ENCODE peak calls at places on chromosomes 3 and 15, in seven cellular contexts. A is Peyer's patch, U is uterus, P is bronchial epithelial cell, Q is lower lobe of right lung, C is ovary, G is iPS DF 6.9. V is an unnamed sample. For H3K27me3, the result is how much of the 10 kb centered on the place peaks cover.

GRCh38 chr3:70277304-70277703 is 35.1 kb downstream of the MDFIC2 start:
- DNase-seq in A (peak), U (no peak), P (no peak), Q (no peak), C (no peak), G (no peak), V (no peak)

GRCh38 chr3:183281126-183281797 is 28.2 kb downstream of the B3GNT5 start:
- DNase-seq in A (no peak), U (no peak), P (no peak), Q (no peak), C (no peak), G (no peak), V (no peak)

GRCh38 chr15:78110916-78111475 is 18.6 kb downstream of the SH2D7 start:
- DNase-seq in A (peak), U (no peak), P (no peak), Q (no peak), C (no peak), G (no peak), V (no peak)

GRCh38 chr3:41601404-41601987 is 360.4 kb downstream of the ULK4 start:
- DNase-seq in A (no peak), U (no peak), P (no peak), Q (no peak), C (no peak), G (no peak), V (no peak)

GRCh38 chr3:119690043-119690656 is 12.7 kb upstream of the CFAP91 start:
- DNase-seq in A (no peak), U (no peak), P (peak), Q (no peak), C (no peak), G (no peak), V (no peak)

GRCh38 chr3:67648229-67648628 is 6.2 kb downstream of the SUCLG2 start:
- DNase-seq in A (no peak), U (no peak), P (no peak), Q (no peak), C (no peak), G (no peak), V (no peak)

GRCh38 chr3:151037746-151038145 is 47.7 kb upstream of the MED12L start:
- DNase-seq in A (no peak), U (peak), P (peak), Q (no peak), C (peak), G (no peak), V (no peak)

GRCh38 chr3:185929192-185930151 is 8.3 kb downstream of the TRA2B start:
- DNase-seq in A (no peak), U (no peak), P (peak), Q (no peak), C (no peak), G (no peak), V (no peak)

GRCh38 chr3:119514637-119515036 is 16.3 kb downstream of the TIMMDC1 start:
- DNase-seq in A (no peak), U (no peak), P (no peak), Q (no peak), C (no peak), G (no peak), V (no peak)

GRCh38 chr3:58366699-58367098 is 34.0 kb downstream of the PXK start:
- DNase-seq in A (no peak), U (no peak), P (no peak), Q (no peak), C (no peak), G (no peak), V (no peak)

GRCh38 chr3:102576651-102577050 is 141.8 kb downstream of the ZPLD1 start:
- DNase-seq in A (no peak), U (no peak), P (no peak), Q (no peak), C (no peak), G (no peak), V (no peak)

GRCh38 chr15:59532770-59533379 is 78.7 kb upstream of the GCNT3 start:
- DNase-seq in A (peak), U (no peak), P (peak), Q (no peak), C (peak), G (no peak), V (no peak)

GRCh38 chr3:64176461-64176996 is 48.7 kb downstream of the PRICKLE2 start:
- DNase-seq in A (no peak), U (no peak), P (peak), Q (no peak), C (no peak), G (no peak), V (no peak)

GRCh38 chr15:65551183-65551582 is 20.9 kb downstream of the HACD3 start:
- DNase-seq in A (no peak), U (no peak), P (no peak), Q (no peak), C (no peak), G (no peak), V (no peak)

GRCh38 chr3:12155833-12156232 is 2.9 kb downstream of the TIMP4 start:
- DNase-seq in A (peak), U (no peak), P (peak), Q (no peak), C (no peak), G (no peak), V (peak)

GRCh38 chr3:15539066-15539465 is 17.6 kb upstream of the COLQ start:
- DNase-seq in A (no peak), U (no peak), P (no peak), Q (no peak), C (no peak), G (no peak), V (no peak)

GRCh38 chr3:71232895-71233294 is 350.6 kb downstream of the FOXP1 start:
- DNase-seq in A (no peak), U (no peak), P (no peak), Q (no peak), C (no peak), G (no peak), V (no peak)

GRCh38 chr3:189171707-189172106 is at the start of gene TPRG1:
- DNase-seq in A (no peak), U (no peak), P (peak), Q (no peak), C (no peak), G (no peak), V (no peak)

GRCh38 chr15:52340093-52340492 is 44.5 kb upstream of the MYO5C start:
- DNase-seq in A (no peak), U (no peak), P (no peak), Q (no peak), C (no peak), G (no peak), V (peak)

GRCh38 chr15:46126581-46126980 is 491.8 kb downstream of the SQOR start:
- DNase-seq in A (no peak), U (no peak), P (no peak), Q (no peak), C (no peak), G (no peak), V (no peak)

GRCh38 chr3:79016587-79017380 is 751.0 kb downstream of the ROBO1 start:
- DNase-seq in A (no peak), U (no peak), P (peak), Q (no peak), C (no peak), G (no peak), V (no peak)

GRCh38 chr3:120145498-120146285 is 51.4 kb upstream of the GSK3B start:
- DNase-seq in A (no peak), U (no peak), P (peak), Q (no peak), C (no peak), G (no peak), V (no peak)

GRCh38 chr3:50207359-50208042 is 2.4 kb downstream of the SLC38A3 start:
- DNase-seq in A (no peak), U (no peak), P (no peak), Q (no peak), C (no peak), G (no peak), V (no peak)

GRCh38 chr3:188403404-188403803 is 249.4 kb downstream of the LPP start:
- DNase-seq in A (no peak), U (no peak), P (no peak), Q (no peak), C (no peak), G (no peak), V (no peak)

GRCh38 chr15:35308802-35309201 is 223.7 kb upstream of the NANOGP8 start:
- DNase-seq in A (no peak), U (peak), P (peak), Q (no peak), C (no peak), G (no peak), V (no peak)

GRCh38 chr15:100703032-100703578 is 100.7 kb downstream of the ASB7 start:
- DNase-seq in A (no peak), U (peak), P (peak), Q (no peak), C (peak), G (no peak), V (no peak)

GRCh38 chr15:63052961-63053698 is 10.6 kb downstream of the TPM1 start:
- DNase-seq in A (peak), U (peak), P (no peak), Q (no peak), C (peak), G (no peak), V (peak)

GRCh38 chr3:81465510-81465909 is 295.9 kb downstream of the GBE1 start:
- DNase-seq in A (no peak), U (no peak), P (peak), Q (no peak), C (no peak), G (no peak), V (no peak)

GRCh38 chr3:10945683-10946287 is 46.8 kb upstream of the SLC6A1 start:
- DNase-seq in A (peak), U (peak), P (peak), Q (peak), C (peak), G (peak), V (peak)

GRCh38 chr3:184380210-184380626 is 364 bp downstream of the CHRD start:
- DNase-seq in A (peak), U (peak), P (no peak), Q (peak), C (peak), G (no peak), V (peak)

GRCh38 chr3:70811880-70812279 is 499.4 kb upstream of the MDFIC2 start:
- DNase-seq in A (no peak), U (peak), P (peak), Q (no peak), C (no peak), G (no peak), V (peak)

GRCh38 chr3:49373563-49373962 is 15.4 kb upstream of the GPX1 start:
- DNase-seq in A (no peak), U (no peak), P (no peak), Q (no peak), C (no peak), G (no peak), V (no peak)

GRCh38 chr3:154943981-154944380 is 136.1 kb upstream of the MME start:
- DNase-seq in A (no peak), U (no peak), P (peak), Q (no peak), C (no peak), G (no peak), V (no peak)

GRCh38 chr15:64095795-64096485 is at the start of gene SNX1:
- DNase-seq in A (peak), U (peak), P (peak), Q (peak), C (peak), G (no peak), V (peak)

GRCh38 chr3:71581451-71581980 is 2.0 kb downstream of the FOXP1 start:
- DNase-seq in A (peak), U (peak), P (no peak), Q (peak), C (peak), G (no peak), V (no peak)

GRCh38 chr15:25250011-25250596 is 188.7 kb downstream of the UBE3A start:
- DNase-seq in A (no peak), U (no peak), P (no peak), Q (peak), C (no peak), G (no peak), V (no peak)

GRCh38 chr3:31596176-31596575 is 63.5 kb downstream of the STT3B start:
- DNase-seq in A (no peak), U (no peak), P (no peak), Q (no peak), C (no peak), G (no peak), V (no peak)

GRCh38 chr3:197149528-197149927 is 119.9 kb upstream of the MELTF start:
- DNase-seq in A (no peak), U (no peak), P (no peak), Q (no peak), C (no peak), G (no peak), V (no peak)

GRCh38 chr3:141807277-141808038 is 44.2 kb downstream of the GRK7 start:
- DNase-seq in A (no peak), U (no peak), P (no peak), Q (no peak), C (no peak), G (no peak), V (no peak)

GRCh38 chr3:57556459-57557087 is 499 bp downstream of the PDE12 start:
- DNase-seq in A (peak), U (no peak), P (no peak), Q (peak), C (no peak), G (no peak), V (peak)

DNA sequence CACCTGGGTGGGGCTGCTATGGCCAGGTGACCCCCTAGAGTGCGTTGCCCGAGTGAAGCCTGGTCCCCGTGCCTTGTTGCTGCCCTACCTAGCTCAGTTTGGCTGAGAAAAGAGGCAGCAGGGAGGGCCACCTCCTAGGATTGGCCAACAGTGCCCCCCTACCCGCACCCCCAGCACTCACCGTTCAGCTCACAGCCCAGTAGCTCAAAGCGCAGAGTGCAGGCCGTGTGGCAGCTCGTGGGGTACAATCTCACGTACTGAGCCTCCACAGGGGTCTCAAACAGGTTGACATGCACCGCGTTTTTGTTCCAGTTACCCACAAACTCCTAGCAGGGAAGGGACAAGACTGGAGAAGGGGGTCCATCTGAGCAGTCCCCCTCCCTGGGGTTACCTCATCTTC is 7.6 kb downstream of the MFGE8 start:
- DNase-seq in A (no peak), U (no peak), P (no peak), Q (no peak), C (no peak), G (no peak), V (no peak)
- H3K27me3 ChIP-seq in A (under half), U (under half), P (under half), Q (under half), C (under half), G (under half), V (under half)

DNA sequence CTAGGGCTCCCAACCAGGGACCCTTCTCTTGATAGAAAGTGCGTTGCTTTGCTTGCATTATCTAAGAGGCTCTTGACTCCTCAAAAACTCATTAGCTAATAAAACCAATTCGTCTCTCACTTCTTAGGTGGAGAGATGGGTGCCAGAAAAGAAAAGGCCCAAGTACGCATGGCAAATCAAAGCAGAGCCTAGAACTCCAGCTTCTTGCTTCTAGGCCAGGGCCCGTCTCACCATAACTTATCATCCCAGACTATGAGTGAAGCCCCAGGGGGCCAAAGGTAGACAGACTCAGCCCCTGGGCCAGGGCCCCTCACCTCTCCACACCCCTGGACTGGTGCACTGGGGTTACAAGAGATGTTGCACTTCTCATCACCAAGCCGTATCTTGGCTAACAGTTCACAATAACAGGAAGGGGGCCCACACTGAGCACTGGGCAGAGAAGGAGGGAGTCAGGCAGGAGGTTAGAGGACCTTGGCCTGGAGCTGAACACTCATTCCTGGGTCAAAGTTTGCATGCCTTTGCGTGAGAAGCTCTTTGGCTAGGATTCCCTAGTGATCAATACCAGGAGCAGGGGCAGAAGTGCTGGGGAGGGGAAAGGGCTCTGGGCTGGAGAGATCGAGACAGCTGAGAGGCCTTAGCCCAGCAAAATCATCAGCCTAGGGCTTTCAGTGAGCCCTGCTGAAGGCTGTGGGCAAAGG is 5.4 kb upstream of the CYP1A1 start:
- DNase-seq in A (no peak), U (no peak), P (no peak), Q (no peak), C (no peak), G (no peak), V (no peak)
- H3K27me3 ChIP-seq in A (under half), U (under half), P (under half), Q (under half), C (under half), G (under half), V (under half)

DNA sequence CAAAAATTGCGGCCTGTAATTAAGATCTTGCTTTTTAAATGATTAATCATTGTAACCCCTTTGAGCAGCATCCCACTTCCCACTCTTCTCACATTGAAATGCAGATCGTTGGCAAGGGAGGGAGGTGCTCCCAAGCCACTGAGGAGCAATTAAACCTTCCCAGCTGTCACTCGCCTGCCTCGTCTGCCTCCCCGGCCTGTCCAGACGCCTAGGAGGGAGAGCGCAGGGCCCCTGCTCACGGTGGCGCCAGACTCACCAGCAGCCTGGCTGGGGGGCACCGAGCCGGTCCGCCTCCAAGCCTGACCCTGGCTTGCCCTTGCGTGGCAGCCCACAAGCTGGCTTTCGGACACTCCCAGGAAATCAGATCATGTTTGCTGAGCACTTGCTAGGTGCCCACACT is 51.5 kb downstream of the RHCG start:
- DNase-seq in A (no peak), U (no peak), P (no peak), Q (no peak), C (no peak), G (no peak), V (no peak)
- H3K27me3 ChIP-seq in A (under half), U (under half), P (under half), Q (under half), C (under half), G (under half), V (under half)

GRCh38 chr3:13838421-13838820 is 41.5 kb downstream of the WNT7A start:
- DNase-seq in A (no peak), U (no peak), P (no peak), Q (no peak), C (no peak), G (no peak), V (no peak)
- H3K27me3 ChIP-seq in A (under half), U (under half), P (under half), Q (under half), C (under half), G (under half), V (under half)

GRCh38 chr15:31228980-31229826 is 97.4 kb upstream of the KLF13 start:
- DNase-seq in A (peak), U (no peak), P (no peak), Q (peak), C (no peak), G (no peak), V (no peak)
- H3K27me3 ChIP-seq in A (under half), U (under half), P (under half), Q (under half), C (under half), G (under half), V (under half)

DNA sequence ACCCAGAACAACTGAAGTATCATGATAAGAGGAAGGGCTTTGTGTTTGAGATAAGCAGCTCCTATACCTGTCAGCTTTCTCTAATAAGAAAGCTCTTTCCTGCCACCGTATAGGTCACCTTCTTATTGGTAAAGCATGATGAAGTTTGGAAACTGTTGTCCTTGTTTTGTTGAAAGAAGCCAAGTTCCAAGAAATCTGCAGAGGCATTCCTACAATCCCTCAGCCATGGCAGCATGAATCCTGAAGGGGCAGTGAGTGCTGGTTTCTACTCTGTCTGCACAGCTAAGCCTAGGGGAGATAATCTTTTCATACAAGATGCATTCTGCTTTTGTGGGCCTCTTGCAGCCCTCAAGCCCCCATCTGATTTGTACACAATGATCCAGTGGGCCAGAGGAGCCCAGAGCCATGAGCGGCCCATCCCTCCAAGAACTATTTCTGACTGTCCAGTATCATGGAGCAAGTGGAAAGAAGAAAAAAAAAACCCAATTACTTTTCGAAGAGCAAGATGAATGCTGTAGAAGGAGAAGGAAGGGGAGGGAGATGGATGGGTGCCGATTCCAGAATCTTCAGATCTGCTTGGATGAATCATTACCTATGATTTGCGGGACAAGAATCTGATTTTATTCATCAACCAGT is 1.9 kb upstream of the THBS1 start:
- DNase-seq in A (no peak), U (no peak), P (no peak), Q (no peak), C (no peak), G (no peak), V (no peak)
- H3K27me3 ChIP-seq in A (under half), U (under half), P (under half), Q (under half), C (under half), G (under half), V (under half)

GRCh38 chr15:41506796-41507341 is 6.8 kb downstream of the LTK start:
- DNase-seq in A (no peak), U (no peak), P (no peak), Q (no peak), C (no peak), G (no peak), V (no peak)
- H3K27me3 ChIP-seq in A (under half), U (under half), P (under half), Q (under half), C (under half), G (under half), V (under half)

GRCh38 chr15:88612186-88612796 is 8.8 kb upstream of the AEN start:
- DNase-seq in A (no peak), U (no peak), P (no peak), Q (no peak), C (no peak), G (no peak), V (no peak)
- H3K27me3 ChIP-seq in A (under half), U (under half), P (under half), Q (under half), C (under half), G (under half), V (under half)